ENCODE peak calls at places on chromosomes 13 and 19, in ten cellular contexts. One of them, this sample, is unnamed.

GRCh38 chr13:88154001-88154400 is 482.8 kb downstream of the SLITRK5 start:
- DNase-seq in testis: no peak
- DNase-seq in DND-41: no peak
- DNase-seq in pancreas: no peak
- DNase-seq in SJSA1: no peak
- DNase-seq in thoracic aorta: no peak
- DNase-seq in lower lobe of right lung: no peak
- DNase-seq in AG04450: no peak
- DNase-seq in cardiac fibroblast: no peak
- DNase-seq in esophagus muscularis mucosa: no peak
- DNase-seq in this sample: no peak

GRCh38 chr19:47313754-47314133 is 4.1 kb downstream of the C5AR1 start:
- DNase-seq in esophagus muscularis mucosa: no peak
- DNase-seq in lower lobe of right lung: no peak
- DNase-seq in thoracic aorta: no peak
- DNase-seq in SJSA1: no peak
- DNase-seq in cardiac fibroblast: no peak
- DNase-seq in AG04450: no peak
- DNase-seq in testis: no peak
- DNase-seq in pancreas: no peak
- DNase-seq in DND-41: no peak
- DNase-seq in this sample: no peak

GRCh38 chr19:15251749-15252397 is 19.6 kb upstream of the EPHX3 start:
- DNase-seq in DND-41: no peak
- DNase-seq in AG04450: peak; percentile 90
- DNase-seq in SJSA1: peak; percentile 93
- DNase-seq in cardiac fibroblast: peak; percentile 99
- DNase-seq in esophagus muscularis mucosa: peak; percentile 93
- DNase-seq in thoracic aorta: peak; percentile 50
- DNase-seq in pancreas: no peak
- DNase-seq in lower lobe of right lung: peak; percentile 66
- DNase-seq in testis: peak; percentile 83
- DNase-seq in this sample: peak; percentile 95

GRCh38 chr13:55632402-55632801 is 1508.3 kb upstream of the PRR20A start:
- DNase-seq in SJSA1: no peak
- DNase-seq in lower lobe of right lung: no peak
- DNase-seq in thoracic aorta: no peak
- DNase-seq in pancreas: no peak
- DNase-seq in DND-41: no peak
- DNase-seq in AG04450: no peak
- DNase-seq in testis: no peak
- DNase-seq in cardiac fibroblast: no peak
- DNase-seq in esophagus muscularis mucosa: no peak
- DNase-seq in this sample: no peak

GRCh38 chr19:53942001-53942786 is 20.5 kb upstream of the CACNG8 start:
- DNase-seq in SJSA1: no peak
- DNase-seq in AG04450: no peak
- DNase-seq in pancreas: no peak
- DNase-seq in cardiac fibroblast: no peak
- DNase-seq in esophagus muscularis mucosa: no peak
- DNase-seq in lower lobe of right lung: no peak
- DNase-seq in DND-41: peak; percentile 15
- DNase-seq in thoracic aorta: no peak
- DNase-seq in testis: peak; percentile 86
- DNase-seq in this sample: no peak

GRCh38 chr19:38845374-38846024 is 4.3 kb downstream of the HNRNPL start:
- DNase-seq in AG04450: no peak
- DNase-seq in esophagus muscularis mucosa: no peak
- DNase-seq in cardiac fibroblast: no peak
- DNase-seq in pancreas: no peak
- DNase-seq in lower lobe of right lung: no peak
- DNase-seq in SJSA1: no peak
- DNase-seq in thoracic aorta: no peak
- DNase-seq in testis: no peak
- DNase-seq in DND-41: no peak
- DNase-seq in this sample: no peak

GRCh38 chr13:44169018-44169909 is 204.4 kb upstream of the SERP2 start:
- DNase-seq in DND-41: no peak
- DNase-seq in cardiac fibroblast: no peak
- DNase-seq in testis: no peak
- DNase-seq in thoracic aorta: no peak
- DNase-seq in pancreas: no peak
- DNase-seq in esophagus muscularis mucosa: no peak
- DNase-seq in SJSA1: no peak
- DNase-seq in AG04450: no peak
- DNase-seq in lower lobe of right lung: no peak
- DNase-seq in this sample: no peak

GRCh38 chr19:48400018-48400742 is 6.7 kb downstream of the GRIN2D start:
- DNase-seq in cardiac fibroblast: peak; percentile 70
- DNase-seq in AG04450: no peak
- DNase-seq in DND-41: no peak
- DNase-seq in lower lobe of right lung: peak; percentile 62
- DNase-seq in testis: peak; percentile 66
- DNase-seq in SJSA1: peak; percentile 65
- DNase-seq in esophagus muscularis mucosa: no peak
- DNase-seq in thoracic aorta: no peak
- DNase-seq in pancreas: no peak
- DNase-seq in this sample: peak; percentile 48

GRCh38 chr19:50829801-50830200 is 3.6 kb downstream of the KLK15 start:
- DNase-seq in DND-41: no peak
- DNase-seq in thoracic aorta: no peak
- DNase-seq in esophagus muscularis mucosa: no peak
- DNase-seq in AG04450: no peak
- DNase-seq in cardiac fibroblast: no peak
- DNase-seq in lower lobe of right lung: no peak
- DNase-seq in testis: no peak
- DNase-seq in pancreas: no peak
- DNase-seq in SJSA1: no peak
- DNase-seq in this sample: no peak

GRCh38 chr13:89514534-89515312 is 1832.8 kb upstream of the MIR17HG start:
- DNase-seq in DND-41: no peak
- DNase-seq in esophagus muscularis mucosa: no peak
- DNase-seq in lower lobe of right lung: no peak
- DNase-seq in testis: no peak
- DNase-seq in thoracic aorta: no peak
- DNase-seq in AG04450: peak; percentile 11
- DNase-seq in SJSA1: peak; percentile 4
- DNase-seq in pancreas: no peak
- DNase-seq in cardiac fibroblast: peak; percentile 68
- DNase-seq in this sample: peak; percentile 80

GRCh38 chr13:111282425-111282824 is 38.0 kb upstream of the TEX29 start:
- DNase-seq in thoracic aorta: no peak
- DNase-seq in cardiac fibroblast: no peak
- DNase-seq in esophagus muscularis mucosa: peak; percentile 8
- DNase-seq in SJSA1: no peak
- DNase-seq in AG04450: no peak
- DNase-seq in pancreas: no peak
- DNase-seq in lower lobe of right lung: no peak
- DNase-seq in DND-41: no peak
- DNase-seq in testis: no peak
- DNase-seq in this sample: no peak

GRCh38 chr13:97753942-97754670 is 199.4 kb upstream of the IPO5 start:
- DNase-seq in testis: no peak
- DNase-seq in pancreas: no peak
- DNase-seq in thoracic aorta: no peak
- DNase-seq in lower lobe of right lung: no peak
- DNase-seq in esophagus muscularis mucosa: peak; percentile 90
- DNase-seq in SJSA1: no peak
- DNase-seq in cardiac fibroblast: no peak
- DNase-seq in DND-41: no peak
- DNase-seq in AG04450: no peak
- DNase-seq in this sample: no peak

DNA sequence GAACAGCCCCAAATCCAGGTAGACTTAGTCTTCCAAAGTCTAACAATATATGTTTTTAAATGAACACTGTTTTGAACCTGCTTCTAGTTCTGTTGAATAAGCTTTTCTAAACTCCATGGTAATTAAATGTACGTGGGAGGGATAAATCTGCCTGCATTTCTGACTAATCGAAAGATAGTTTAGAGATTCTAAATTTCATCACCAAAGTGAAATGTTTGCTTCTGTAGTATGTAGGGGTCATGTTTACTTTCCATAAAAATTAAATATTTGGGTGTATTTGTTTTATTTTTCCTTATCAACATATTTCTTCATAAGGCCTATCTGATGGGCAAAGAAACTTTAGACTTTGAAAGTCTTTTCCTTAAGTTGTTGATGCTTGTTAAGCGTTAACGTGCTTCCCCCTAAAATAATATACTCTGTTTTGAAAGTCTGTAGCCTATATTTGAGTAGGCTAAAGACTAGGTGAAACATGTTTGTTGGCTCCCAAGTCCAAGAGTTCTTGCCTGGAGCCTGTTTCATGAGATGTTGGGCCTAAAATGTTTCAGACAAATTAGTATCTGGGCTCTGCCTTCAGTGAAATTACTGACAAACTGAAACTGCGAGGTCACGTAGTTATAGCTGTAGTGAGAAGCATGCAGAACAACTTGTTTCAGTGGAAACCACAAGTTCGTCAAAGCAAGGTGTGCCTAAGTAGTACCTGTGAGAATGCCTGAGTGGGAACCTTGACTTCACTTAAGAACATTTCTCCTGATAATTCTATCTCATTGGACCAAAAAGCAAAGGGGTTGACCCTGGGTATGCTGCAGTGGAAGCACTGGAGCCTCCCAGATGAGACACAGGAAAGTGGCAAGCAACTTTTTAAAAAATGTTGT is 126.2 kb downstream of the LMO7 start:
- DNase-seq in lower lobe of right lung: no peak
- DNase-seq in cardiac fibroblast: peak; percentile 22
- DNase-seq in thoracic aorta: no peak
- DNase-seq in SJSA1: no peak
- DNase-seq in DND-41: no peak
- DNase-seq in pancreas: no peak
- DNase-seq in AG04450: no peak
- DNase-seq in testis: no peak
- DNase-seq in esophagus muscularis mucosa: no peak
- DNase-seq in this sample: no peak
- H3K4me3 ChIP-seq in lower lobe of right lung: peak overlapping the region; percentile 47
- H3K4me3 ChIP-seq in cardiac fibroblast: peak overlapping the region; percentile 8
- H3K4me3 ChIP-seq in thoracic aorta: peak overlapping the region; percentile 63
- H3K4me3 ChIP-seq in SJSA1: no peak overlapping the region
- H3K4me3 ChIP-seq in DND-41: no peak overlapping the region
- H3K4me3 ChIP-seq in pancreas: peak overlapping the region; percentile 42
- H3K4me3 ChIP-seq in AG04450: no peak overlapping the region
- H3K4me3 ChIP-seq in testis: no peak overlapping the region
- H3K4me3 ChIP-seq in esophagus muscularis mucosa: peak overlapping the region; percentile 51
- H3K4me3 ChIP-seq in this sample: no peak overlapping the region

GRCh38 chr19:35861640-35862160 is 5.0 kb downstream of the KIRREL2 start:
- DNase-seq in lower lobe of right lung: no peak
- DNase-seq in SJSA1: no peak
- DNase-seq in AG04450: no peak
- DNase-seq in DND-41: no peak
- DNase-seq in thoracic aorta: no peak
- DNase-seq in cardiac fibroblast: no peak
- DNase-seq in testis: no peak
- DNase-seq in pancreas: no peak
- DNase-seq in esophagus muscularis mucosa: no peak
- DNase-seq in this sample: no peak
- H3K4me3 ChIP-seq in lower lobe of right lung: no peak overlapping the region
- H3K4me3 ChIP-seq in SJSA1: no peak overlapping the region
- H3K4me3 ChIP-seq in AG04450: no peak overlapping the region
- H3K4me3 ChIP-seq in DND-41: no peak overlapping the region
- H3K4me3 ChIP-seq in thoracic aorta: no peak overlapping the region
- H3K4me3 ChIP-seq in cardiac fibroblast: no peak overlapping the region
- H3K4me3 ChIP-seq in testis: no peak overlapping the region
- H3K4me3 ChIP-seq in pancreas: no peak overlapping the region
- H3K4me3 ChIP-seq in esophagus muscularis mucosa: no peak overlapping the region
- H3K4me3 ChIP-seq in this sample: no peak overlapping the region

DNA sequence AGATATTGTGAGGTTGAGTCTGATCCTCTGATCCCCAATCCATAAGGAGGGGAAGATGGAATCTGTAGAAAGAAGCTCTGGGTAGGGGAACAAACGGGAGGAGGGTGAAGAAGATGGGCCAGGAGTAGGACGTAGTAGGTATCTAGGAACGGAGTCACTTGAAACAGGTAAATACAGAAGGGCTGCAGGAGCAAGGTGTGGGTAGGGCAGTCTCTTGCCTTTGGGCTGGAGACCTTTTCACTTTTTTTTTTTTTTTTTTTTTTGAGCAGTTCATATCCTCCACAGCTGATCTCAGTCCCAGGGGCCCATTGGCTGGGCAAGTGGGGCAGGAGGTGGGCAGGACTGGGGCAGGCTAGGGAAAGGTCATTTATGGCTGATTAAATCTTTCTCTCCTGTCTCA is 1.5 kb downstream of the BCKDHA start:
- DNase-seq in SJSA1: no peak
- DNase-seq in esophagus muscularis mucosa: no peak
- DNase-seq in pancreas: no peak
- DNase-seq in AG04450: no peak
- DNase-seq in cardiac fibroblast: no peak
- DNase-seq in thoracic aorta: no peak
- DNase-seq in testis: no peak
- DNase-seq in DND-41: no peak
- DNase-seq in lower lobe of right lung: no peak
- DNase-seq in this sample: no peak
- H3K4me3 ChIP-seq in SJSA1: no peak overlapping the region
- H3K4me3 ChIP-seq in esophagus muscularis mucosa: no peak overlapping the region
- H3K4me3 ChIP-seq in pancreas: peak overlapping the region; percentile 87
- H3K4me3 ChIP-seq in AG04450: no peak overlapping the region
- H3K4me3 ChIP-seq in cardiac fibroblast: no peak overlapping the region
- H3K4me3 ChIP-seq in thoracic aorta: peak overlapping the region; percentile 95
- H3K4me3 ChIP-seq in testis: no peak overlapping the region
- H3K4me3 ChIP-seq in DND-41: peak overlapping the region; percentile 71
- H3K4me3 ChIP-seq in lower lobe of right lung: peak overlapping the region; percentile 76
- H3K4me3 ChIP-seq in this sample: no peak overlapping the region

GRCh38 chr13:102978168-102978567 is 88.0 kb downstream of the SLC10A2 start:
- DNase-seq in AG04450: no peak
- DNase-seq in SJSA1: no peak
- DNase-seq in DND-41: no peak
- DNase-seq in lower lobe of right lung: no peak
- DNase-seq in pancreas: no peak
- DNase-seq in thoracic aorta: no peak
- DNase-seq in cardiac fibroblast: peak; percentile 27
- DNase-seq in testis: no peak
- DNase-seq in esophagus muscularis mucosa: no peak
- DNase-seq in this sample: no peak

GRCh38 chr13:102972191-102972590 is 94.0 kb downstream of the SLC10A2 start:
- DNase-seq in thoracic aorta: no peak
- DNase-seq in esophagus muscularis mucosa: no peak
- DNase-seq in testis: no peak
- DNase-seq in pancreas: no peak
- DNase-seq in lower lobe of right lung: no peak
- DNase-seq in AG04450: no peak
- DNase-seq in cardiac fibroblast: no peak
- DNase-seq in SJSA1: no peak
- DNase-seq in DND-41: no peak
- DNase-seq in this sample: no peak

GRCh38 chr13:102974574-102975195 is 91.5 kb downstream of the SLC10A2 start:
- DNase-seq in DND-41: no peak
- DNase-seq in cardiac fibroblast: no peak
- DNase-seq in lower lobe of right lung: no peak
- DNase-seq in pancreas: no peak
- DNase-seq in testis: no peak
- DNase-seq in thoracic aorta: no peak
- DNase-seq in AG04450: no peak
- DNase-seq in SJSA1: no peak
- DNase-seq in esophagus muscularis mucosa: peak; percentile 26
- DNase-seq in this sample: no peak

DNA sequence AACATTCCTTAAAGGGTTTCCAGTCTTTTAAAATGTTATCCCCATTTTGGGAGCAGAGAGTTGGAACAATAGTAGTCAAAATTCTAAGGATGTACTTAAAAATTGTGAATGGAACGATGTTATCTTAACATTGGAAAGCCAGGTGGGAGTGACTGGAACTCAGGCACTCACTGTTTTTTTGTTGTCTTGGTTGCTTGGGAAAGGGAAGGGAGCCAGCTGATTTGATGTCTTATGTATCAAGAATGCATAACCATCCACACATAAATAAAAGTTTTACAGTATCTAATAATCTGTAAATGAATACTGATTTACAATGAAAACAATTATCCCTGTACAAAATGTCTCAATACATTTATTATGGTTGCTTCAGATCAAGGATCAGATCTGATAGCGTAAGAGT is 88.7 kb downstream of the SLC10A2 start:
- DNase-seq in testis: no peak
- DNase-seq in pancreas: no peak
- DNase-seq in lower lobe of right lung: no peak
- DNase-seq in DND-41: no peak
- DNase-seq in SJSA1: no peak
- DNase-seq in thoracic aorta: no peak
- DNase-seq in cardiac fibroblast: peak; percentile 14
- DNase-seq in esophagus muscularis mucosa: peak; percentile 17
- DNase-seq in AG04450: no peak
- DNase-seq in this sample: no peak
- H3K4me3 ChIP-seq in testis: no peak overlapping the region
- H3K4me3 ChIP-seq in pancreas: no peak overlapping the region
- H3K4me3 ChIP-seq in lower lobe of right lung: no peak overlapping the region
- H3K4me3 ChIP-seq in DND-41: no peak overlapping the region
- H3K4me3 ChIP-seq in SJSA1: no peak overlapping the region
- H3K4me3 ChIP-seq in thoracic aorta: no peak overlapping the region
- H3K4me3 ChIP-seq in cardiac fibroblast: peak overlapping the region; percentile 21
- H3K4me3 ChIP-seq in esophagus muscularis mucosa: peak overlapping the region; percentile 44
- H3K4me3 ChIP-seq in AG04450: no peak overlapping the region
- H3K4me3 ChIP-seq in this sample: no peak overlapping the region